ENCODE peak calls at places on chromosome 1, in ten cellular contexts. One of them, this sample, is unnamed.

GRCh38 chr1:206792939-206793607 is 20.8 kb upstream of the IL10 start:
- DNase-seq in activated CD8-positive, alpha-beta memory T cell treated with anti-CD3 and anti-CD28 coated beads for 48 hours: no peak
- DNase-seq in stimulated activated CD4-positive, alpha-beta T cell treated with anti-CD3 and anti-CD28 coated beads, Interleukin-1b, Interleukin-23, amount 100 ng/mL, for 1 hour: no peak
- DNase-seq in PC-3: no peak
- DNase-seq in BE2C: no peak
- DNase-seq in RCC 7860: no peak
- DNase-seq in fibroblast of pulmonary artery: no peak
- DNase-seq in tibial artery: no peak
- DNase-seq in NCI-H1105: no peak
- DNase-seq in T47D: no peak
- DNase-seq in this sample: no peak

GRCh38 chr1:214018605-214019268 is 31.0 kb downstream of the PROX1 start:
- DNase-seq in fibroblast of pulmonary artery: no peak
- DNase-seq in T47D: no peak
- DNase-seq in stimulated activated CD4-positive, alpha-beta T cell treated with anti-CD3 and anti-CD28 coated beads, Interleukin-1b, Interleukin-23, amount 100 ng/mL, for 1 hour: no peak
- DNase-seq in BE2C: no peak
- DNase-seq in NCI-H1105: peak
- DNase-seq in RCC 7860: no peak
- DNase-seq in activated CD8-positive, alpha-beta memory T cell treated with anti-CD3 and anti-CD28 coated beads for 48 hours: no peak
- DNase-seq in tibial artery: no peak
- DNase-seq in PC-3: no peak
- DNase-seq in this sample: peak

GRCh38 chr1:79190074-79190473 is 183.5 kb upstream of the ADGRL4 start:
- DNase-seq in T47D: no peak
- DNase-seq in stimulated activated CD4-positive, alpha-beta T cell treated with anti-CD3 and anti-CD28 coated beads, Interleukin-1b, Interleukin-23, amount 100 ng/mL, for 1 hour: no peak
- DNase-seq in BE2C: no peak
- DNase-seq in activated CD8-positive, alpha-beta memory T cell treated with anti-CD3 and anti-CD28 coated beads for 48 hours: no peak
- DNase-seq in PC-3: peak
- DNase-seq in NCI-H1105: no peak
- DNase-seq in RCC 7860: no peak
- DNase-seq in fibroblast of pulmonary artery: peak
- DNase-seq in tibial artery: no peak
- DNase-seq in this sample: no peak

GRCh38 chr1:155124503-155125463 is 2.9 kb upstream of the EFNA1 start:
- DNase-seq in activated CD8-positive, alpha-beta memory T cell treated with anti-CD3 and anti-CD28 coated beads for 48 hours: no peak
- DNase-seq in PC-3: peak
- DNase-seq in tibial artery: no peak
- DNase-seq in stimulated activated CD4-positive, alpha-beta T cell treated with anti-CD3 and anti-CD28 coated beads, Interleukin-1b, Interleukin-23, amount 100 ng/mL, for 1 hour: no peak
- DNase-seq in NCI-H1105: no peak
- DNase-seq in RCC 7860: peak
- DNase-seq in fibroblast of pulmonary artery: peak
- DNase-seq in BE2C: no peak
- DNase-seq in T47D: no peak
- DNase-seq in this sample: no peak

GRCh38 chr1:157163273-157164127 is 25.3 kb upstream of the ETV3 start:
- DNase-seq in tibial artery: peak
- DNase-seq in fibroblast of pulmonary artery: peak
- DNase-seq in stimulated activated CD4-positive, alpha-beta T cell treated with anti-CD3 and anti-CD28 coated beads, Interleukin-1b, Interleukin-23, amount 100 ng/mL, for 1 hour: peak
- DNase-seq in NCI-H1105: peak
- DNase-seq in BE2C: peak
- DNase-seq in activated CD8-positive, alpha-beta memory T cell treated with anti-CD3 and anti-CD28 coated beads for 48 hours: peak
- DNase-seq in PC-3: peak
- DNase-seq in RCC 7860: peak
- DNase-seq in T47D: peak
- DNase-seq in this sample: peak

GRCh38 chr1:63327417-63328139 is 5.2 kb downstream of the FOXD3 start:
- DNase-seq in BE2C: peak
- DNase-seq in RCC 7860: peak
- DNase-seq in activated CD8-positive, alpha-beta memory T cell treated with anti-CD3 and anti-CD28 coated beads for 48 hours: no peak
- DNase-seq in NCI-H1105: peak
- DNase-seq in tibial artery: no peak
- DNase-seq in fibroblast of pulmonary artery: peak
- DNase-seq in T47D: peak
- DNase-seq in stimulated activated CD4-positive, alpha-beta T cell treated with anti-CD3 and anti-CD28 coated beads, Interleukin-1b, Interleukin-23, amount 100 ng/mL, for 1 hour: no peak
- DNase-seq in PC-3: peak
- DNase-seq in this sample: peak

GRCh38 chr1:14970115-14970798 is 183.3 kb upstream of the TMEM51 start:
- DNase-seq in PC-3: peak
- DNase-seq in tibial artery: peak
- DNase-seq in BE2C: peak
- DNase-seq in fibroblast of pulmonary artery: peak
- DNase-seq in T47D: no peak
- DNase-seq in stimulated activated CD4-positive, alpha-beta T cell treated with anti-CD3 and anti-CD28 coated beads, Interleukin-1b, Interleukin-23, amount 100 ng/mL, for 1 hour: no peak
- DNase-seq in activated CD8-positive, alpha-beta memory T cell treated with anti-CD3 and anti-CD28 coated beads for 48 hours: no peak
- DNase-seq in RCC 7860: peak
- DNase-seq in NCI-H1105: no peak
- DNase-seq in this sample: no peak

GRCh38 chr1:154441241-154441888 is 36.2 kb downstream of the IL6R start:
- DNase-seq in fibroblast of pulmonary artery: no peak
- DNase-seq in tibial artery: no peak
- DNase-seq in PC-3: no peak
- DNase-seq in T47D: no peak
- DNase-seq in BE2C: no peak
- DNase-seq in RCC 7860: no peak
- DNase-seq in NCI-H1105: no peak
- DNase-seq in activated CD8-positive, alpha-beta memory T cell treated with anti-CD3 and anti-CD28 coated beads for 48 hours: no peak
- DNase-seq in stimulated activated CD4-positive, alpha-beta T cell treated with anti-CD3 and anti-CD28 coated beads, Interleukin-1b, Interleukin-23, amount 100 ng/mL, for 1 hour: no peak
- DNase-seq in this sample: no peak

GRCh38 chr1:26784886-26785285 is 2.9 kb upstream of the PIGV start:
- DNase-seq in tibial artery: no peak
- DNase-seq in BE2C: no peak
- DNase-seq in PC-3: no peak
- DNase-seq in T47D: no peak
- DNase-seq in stimulated activated CD4-positive, alpha-beta T cell treated with anti-CD3 and anti-CD28 coated beads, Interleukin-1b, Interleukin-23, amount 100 ng/mL, for 1 hour: no peak
- DNase-seq in RCC 7860: no peak
- DNase-seq in NCI-H1105: no peak
- DNase-seq in fibroblast of pulmonary artery: no peak
- DNase-seq in activated CD8-positive, alpha-beta memory T cell treated with anti-CD3 and anti-CD28 coated beads for 48 hours: no peak
- DNase-seq in this sample: no peak

GRCh38 chr1:230936475-230936874 is 42.2 kb downstream of the TTC13 start:
- DNase-seq in activated CD8-positive, alpha-beta memory T cell treated with anti-CD3 and anti-CD28 coated beads for 48 hours: no peak
- DNase-seq in tibial artery: no peak
- DNase-seq in RCC 7860: no peak
- DNase-seq in T47D: no peak
- DNase-seq in PC-3: no peak
- DNase-seq in stimulated activated CD4-positive, alpha-beta T cell treated with anti-CD3 and anti-CD28 coated beads, Interleukin-1b, Interleukin-23, amount 100 ng/mL, for 1 hour: no peak
- DNase-seq in NCI-H1105: no peak
- DNase-seq in fibroblast of pulmonary artery: no peak
- DNase-seq in BE2C: no peak
- DNase-seq in this sample: no peak

GRCh38 chr1:29258974-29259801 is 22.9 kb downstream of the PTPRU start:
- DNase-seq in BE2C: no peak
- DNase-seq in NCI-H1105: no peak
- DNase-seq in tibial artery: no peak
- DNase-seq in PC-3: no peak
- DNase-seq in RCC 7860: no peak
- DNase-seq in T47D: no peak
- DNase-seq in fibroblast of pulmonary artery: no peak
- DNase-seq in activated CD8-positive, alpha-beta memory T cell treated with anti-CD3 and anti-CD28 coated beads for 48 hours: no peak
- DNase-seq in stimulated activated CD4-positive, alpha-beta T cell treated with anti-CD3 and anti-CD28 coated beads, Interleukin-1b, Interleukin-23, amount 100 ng/mL, for 1 hour: no peak
- DNase-seq in this sample: no peak

GRCh38 chr1:35675773-35676172 is 34.4 kb upstream of the PSMB2 start:
- DNase-seq in PC-3: no peak
- DNase-seq in T47D: no peak
- DNase-seq in NCI-H1105: no peak
- DNase-seq in activated CD8-positive, alpha-beta memory T cell treated with anti-CD3 and anti-CD28 coated beads for 48 hours: no peak
- DNase-seq in tibial artery: no peak
- DNase-seq in fibroblast of pulmonary artery: no peak
- DNase-seq in stimulated activated CD4-positive, alpha-beta T cell treated with anti-CD3 and anti-CD28 coated beads, Interleukin-1b, Interleukin-23, amount 100 ng/mL, for 1 hour: no peak
- DNase-seq in RCC 7860: no peak
- DNase-seq in BE2C: no peak
- DNase-seq in this sample: no peak

GRCh38 chr1:22031214-22031962 is 21.1 kb upstream of the CDC42 start:
- DNase-seq in tibial artery: no peak
- DNase-seq in stimulated activated CD4-positive, alpha-beta T cell treated with anti-CD3 and anti-CD28 coated beads, Interleukin-1b, Interleukin-23, amount 100 ng/mL, for 1 hour: no peak
- DNase-seq in NCI-H1105: no peak
- DNase-seq in fibroblast of pulmonary artery: no peak
- DNase-seq in T47D: no peak
- DNase-seq in activated CD8-positive, alpha-beta memory T cell treated with anti-CD3 and anti-CD28 coated beads for 48 hours: no peak
- DNase-seq in PC-3: no peak
- DNase-seq in RCC 7860: no peak
- DNase-seq in BE2C: peak
- DNase-seq in this sample: no peak

GRCh38 chr1:159474926-159475325 is 35.4 kb downstream of the OR10J1 start:
- DNase-seq in stimulated activated CD4-positive, alpha-beta T cell treated with anti-CD3 and anti-CD28 coated beads, Interleukin-1b, Interleukin-23, amount 100 ng/mL, for 1 hour: no peak
- DNase-seq in NCI-H1105: no peak
- DNase-seq in BE2C: no peak
- DNase-seq in activated CD8-positive, alpha-beta memory T cell treated with anti-CD3 and anti-CD28 coated beads for 48 hours: no peak
- DNase-seq in RCC 7860: no peak
- DNase-seq in PC-3: no peak
- DNase-seq in tibial artery: no peak
- DNase-seq in T47D: no peak
- DNase-seq in fibroblast of pulmonary artery: no peak
- DNase-seq in this sample: no peak